ENCODE peak calls at places on chromosomes 3 and 15, in nine cellular contexts. One of them, this sample, is unnamed.

GRCh38 chr15:70251246-70251990 is 153.7 kb upstream of the TLE3 start:
- DNase-seq in esophagus muscularis mucosa: no peak
- DNase-seq in body of pancreas: no peak
- DNase-seq in HCT116: no peak
- DNase-seq in uterus: no peak
- DNase-seq in IMR-90: no peak
- DNase-seq in ovary: no peak
- DNase-seq in heart left ventricle: no peak
- DNase-seq in spleen: peak; percentile 69
- DNase-seq in this sample: no peak

GRCh38 chr15:98561169-98561941 is 87.0 kb upstream of the IGF1R start:
- DNase-seq in uterus: no peak
- DNase-seq in esophagus muscularis mucosa: no peak
- DNase-seq in spleen: no peak
- DNase-seq in body of pancreas: no peak
- DNase-seq in ovary: no peak
- DNase-seq in HCT116: no peak
- DNase-seq in heart left ventricle: no peak
- DNase-seq in IMR-90: no peak
- DNase-seq in this sample: no peak

GRCh38 chr3:144181062-144181461 is 209.4 kb downstream of the DIPK2A start:
- DNase-seq in heart left ventricle: no peak
- DNase-seq in body of pancreas: no peak
- DNase-seq in spleen: no peak
- DNase-seq in esophagus muscularis mucosa: no peak
- DNase-seq in IMR-90: no peak
- DNase-seq in uterus: no peak
- DNase-seq in ovary: no peak
- DNase-seq in HCT116: no peak
- DNase-seq in this sample: no peak

GRCh38 chr15:45612790-45613415 is 21.9 kb upstream of the SQOR start:
- DNase-seq in uterus: no peak
- DNase-seq in body of pancreas: no peak
- DNase-seq in IMR-90: peak; percentile 77
- DNase-seq in HCT116: no peak
- DNase-seq in esophagus muscularis mucosa: peak; percentile 14
- DNase-seq in heart left ventricle: no peak
- DNase-seq in spleen: no peak
- DNase-seq in ovary: no peak
- DNase-seq in this sample: no peak

GRCh38 chr15:39242345-39242744 is 338.5 kb upstream of the THBS1 start:
- DNase-seq in heart left ventricle: no peak
- DNase-seq in spleen: no peak
- DNase-seq in esophagus muscularis mucosa: no peak
- DNase-seq in IMR-90: peak; percentile 47
- DNase-seq in uterus: no peak
- DNase-seq in body of pancreas: peak; percentile 21
- DNase-seq in ovary: no peak
- DNase-seq in HCT116: no peak
- DNase-seq in this sample: no peak

GRCh38 chr3:27680517-27681246 is 41.4 kb downstream of the EOMES start:
- DNase-seq in heart left ventricle: no peak
- DNase-seq in esophagus muscularis mucosa: no peak
- DNase-seq in uterus: no peak
- DNase-seq in spleen: no peak
- DNase-seq in ovary: no peak
- DNase-seq in body of pancreas: no peak
- DNase-seq in IMR-90: no peak
- DNase-seq in HCT116: no peak
- DNase-seq in this sample: no peak

GRCh38 chr3:154130540-154130939 is 9.3 kb downstream of the ARHGEF26 start:
- DNase-seq in ovary: no peak
- DNase-seq in uterus: no peak
- DNase-seq in spleen: no peak
- DNase-seq in IMR-90: no peak
- DNase-seq in body of pancreas: no peak
- DNase-seq in HCT116: no peak
- DNase-seq in esophagus muscularis mucosa: no peak
- DNase-seq in heart left ventricle: no peak
- DNase-seq in this sample: no peak

GRCh38 chr3:43353923-43354670 is 67.8 kb downstream of the SNRK start:
- DNase-seq in uterus: no peak
- DNase-seq in IMR-90: no peak
- DNase-seq in spleen: no peak
- DNase-seq in body of pancreas: no peak
- DNase-seq in heart left ventricle: no peak
- DNase-seq in ovary: no peak
- DNase-seq in esophagus muscularis mucosa: peak; percentile 31
- DNase-seq in HCT116: no peak
- DNase-seq in this sample: no peak

GRCh38 chr3:127222163-127222562 is 29.2 kb downstream of the PRR23E start:
- DNase-seq in IMR-90: no peak
- DNase-seq in esophagus muscularis mucosa: peak; percentile 74
- DNase-seq in ovary: no peak
- DNase-seq in uterus: no peak
- DNase-seq in body of pancreas: no peak
- DNase-seq in HCT116: no peak
- DNase-seq in spleen: no peak
- DNase-seq in heart left ventricle: no peak
- DNase-seq in this sample: no peak

GRCh38 chr3:119120480-119120879 is 25.5 kb upstream of the TEX55 start:
- DNase-seq in heart left ventricle: no peak
- DNase-seq in HCT116: no peak
- DNase-seq in ovary: no peak
- DNase-seq in spleen: no peak
- DNase-seq in IMR-90: no peak
- DNase-seq in esophagus muscularis mucosa: no peak
- DNase-seq in uterus: no peak
- DNase-seq in body of pancreas: no peak
- DNase-seq in this sample: no peak

GRCh38 chr3:61669676-61670299 is 108.4 kb downstream of the PTPRG start:
- DNase-seq in ovary: no peak
- DNase-seq in spleen: no peak
- DNase-seq in HCT116: no peak
- DNase-seq in heart left ventricle: no peak
- DNase-seq in esophagus muscularis mucosa: no peak
- DNase-seq in body of pancreas: no peak
- DNase-seq in uterus: no peak
- DNase-seq in IMR-90: no peak
- DNase-seq in this sample: no peak

GRCh38 chr3:52998781-52999509 is 46.9 kb downstream of the SFMBT1 start:
- DNase-seq in uterus: no peak
- DNase-seq in heart left ventricle: peak; percentile 60
- DNase-seq in IMR-90: no peak
- DNase-seq in ovary: no peak
- DNase-seq in body of pancreas: no peak
- DNase-seq in spleen: no peak
- DNase-seq in esophagus muscularis mucosa: no peak
- DNase-seq in HCT116: peak; percentile 88
- DNase-seq in this sample: no peak

GRCh38 chr3:53776494-53777101 is 69.6 kb downstream of the CHDH start:
- DNase-seq in ovary: no peak
- DNase-seq in uterus: no peak
- DNase-seq in spleen: no peak
- DNase-seq in esophagus muscularis mucosa: no peak
- DNase-seq in heart left ventricle: no peak
- DNase-seq in HCT116: no peak
- DNase-seq in IMR-90: peak; percentile 8
- DNase-seq in body of pancreas: peak; percentile 23
- DNase-seq in this sample: no peak

GRCh38 chr3:55661141-55661540 is 174.0 kb upstream of the WNT5A start:
- DNase-seq in ovary: no peak
- DNase-seq in spleen: no peak
- DNase-seq in esophagus muscularis mucosa: no peak
- DNase-seq in HCT116: no peak
- DNase-seq in IMR-90: no peak
- DNase-seq in uterus: no peak
- DNase-seq in body of pancreas: no peak
- DNase-seq in heart left ventricle: no peak
- DNase-seq in this sample: no peak

GRCh38 chr3:125694761-125695294 is 99.5 kb upstream of the OSBPL11 start:
- DNase-seq in spleen: no peak
- DNase-seq in IMR-90: no peak
- DNase-seq in ovary: no peak
- DNase-seq in esophagus muscularis mucosa: no peak
- DNase-seq in heart left ventricle: no peak
- DNase-seq in body of pancreas: peak; percentile 34
- DNase-seq in uterus: no peak
- DNase-seq in HCT116: no peak
- DNase-seq in this sample: no peak

GRCh38 chr3:120450914-120451669 is at the start of gene FSTL1:
- DNase-seq in uterus: peak; percentile 79
- DNase-seq in body of pancreas: peak; percentile 8
- DNase-seq in heart left ventricle: peak; percentile 82
- DNase-seq in esophagus muscularis mucosa: no peak
- DNase-seq in IMR-90: peak; percentile 70
- DNase-seq in HCT116: no peak
- DNase-seq in ovary: peak; percentile 79
- DNase-seq in spleen: peak; percentile 75
- DNase-seq in this sample: no peak
- TF ChIP-seq POLR2A in uterus: peak; percentile 83
- TF ChIP-seq POLR2A in body of pancreas: peak; percentile 50
- TF ChIP-seq POLR2A in heart left ventricle: no peak
- TF ChIP-seq POLR2A in esophagus muscularis mucosa: peak; percentile 43
- TF ChIP-seq POLR2A in IMR-90: peak; percentile 93
- TF ChIP-seq POLR2A in HCT116: no peak
- TF ChIP-seq POLR2A in ovary: peak; percentile 65
- TF ChIP-seq POLR2A in spleen: no peak
- TF ChIP-seq POLR2A in this sample: no peak

DNA sequence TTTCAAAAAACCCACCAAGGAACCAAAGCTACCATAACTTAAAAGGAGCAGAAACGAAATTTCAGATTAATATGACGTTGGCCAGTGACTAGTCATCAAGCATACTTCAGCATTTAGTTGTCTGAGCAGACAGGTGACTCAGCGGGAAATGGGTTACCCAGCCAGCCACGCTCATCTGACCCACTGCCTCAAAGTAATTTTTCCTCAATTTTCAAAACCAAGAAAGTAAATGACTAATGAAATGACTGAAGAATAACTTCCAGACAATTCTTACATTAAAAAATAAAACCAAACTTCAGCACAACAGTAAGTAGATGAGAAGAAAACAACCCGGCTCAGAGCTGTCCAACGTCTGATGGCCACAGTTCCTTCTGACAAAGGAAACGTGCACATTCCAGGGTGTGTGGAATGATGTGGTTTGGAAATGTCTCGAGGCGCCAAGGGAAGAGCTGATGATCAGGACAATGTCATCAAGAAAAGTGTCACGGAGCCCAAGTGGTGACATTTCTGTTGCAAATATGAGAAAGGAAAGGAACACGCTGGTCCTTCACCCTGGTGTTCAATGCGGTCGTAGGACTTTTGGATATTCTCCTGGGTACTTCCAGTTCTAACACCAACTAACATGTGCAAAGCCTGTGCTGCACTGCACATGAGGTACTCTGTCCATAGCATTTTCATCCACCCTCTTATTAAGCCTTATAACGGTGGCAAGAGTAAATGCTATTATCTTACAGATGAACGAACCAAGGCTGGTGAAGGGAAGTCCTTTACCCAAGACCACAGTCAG is 79.1 kb downstream of the FOXP1 start:
- DNase-seq in body of pancreas: no peak
- DNase-seq in esophagus muscularis mucosa: no peak
- DNase-seq in spleen: no peak
- DNase-seq in uterus: no peak
- DNase-seq in ovary: no peak
- DNase-seq in IMR-90: peak; percentile 96
- DNase-seq in HCT116: peak; percentile 15
- DNase-seq in heart left ventricle: no peak
- DNase-seq in this sample: no peak
- H3K4me3 ChIP-seq in body of pancreas: no peak overlapping the region
- H3K4me3 ChIP-seq in esophagus muscularis mucosa: no peak overlapping the region
- H3K4me3 ChIP-seq in spleen: no peak overlapping the region
- H3K4me3 ChIP-seq in uterus: no peak overlapping the region
- H3K4me3 ChIP-seq in ovary: no peak overlapping the region
- H3K4me3 ChIP-seq in IMR-90: peak overlapping the region; percentile 40
- H3K4me3 ChIP-seq in HCT116: no peak overlapping the region
- H3K4me3 ChIP-seq in heart left ventricle: no peak overlapping the region
- H3K4me3 ChIP-seq in this sample: no peak overlapping the region

DNA sequence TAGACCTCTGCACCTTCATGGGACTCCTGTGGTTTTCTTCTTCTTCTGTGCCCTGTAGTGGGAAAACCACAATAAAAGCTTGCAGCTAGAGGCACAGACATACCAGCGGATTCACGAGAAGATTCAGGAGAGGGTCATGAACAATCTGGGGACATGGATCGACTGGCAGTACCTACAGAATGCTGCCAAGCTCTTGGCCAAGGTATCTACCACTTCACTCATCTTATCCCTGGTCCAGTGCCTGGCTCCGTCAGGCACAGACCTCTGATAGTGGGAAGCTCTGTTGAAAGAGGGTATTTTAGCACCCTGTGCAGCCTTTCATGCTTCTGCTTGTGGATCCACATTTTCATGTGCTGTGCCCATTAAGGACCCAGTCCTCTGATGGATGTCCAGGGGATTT is 9.7 kb upstream of the P4HTM start:
- DNase-seq in body of pancreas: no peak
- DNase-seq in esophagus muscularis mucosa: no peak
- DNase-seq in uterus: no peak
- DNase-seq in heart left ventricle: no peak
- DNase-seq in HCT116: no peak
- DNase-seq in ovary: no peak
- DNase-seq in spleen: no peak
- DNase-seq in IMR-90: no peak
- DNase-seq in this sample: no peak
- H3K4me1 ChIP-seq in body of pancreas: no peaks in the 10 kb centered on the region
- H3K4me1 ChIP-seq in esophagus muscularis mucosa: no peaks in the 10 kb centered on the region
- H3K4me1 ChIP-seq in uterus: no peaks in the 10 kb centered on the region
- H3K4me1 ChIP-seq in heart left ventricle: no peaks in the 10 kb centered on the region
- H3K4me1 ChIP-seq in HCT116: no peaks in the 10 kb centered on the region
- H3K4me1 ChIP-seq in ovary: no peaks in the 10 kb centered on the region
- H3K4me1 ChIP-seq in spleen: no peaks in the 10 kb centered on the region
- H3K4me1 ChIP-seq in IMR-90: no peaks in the 10 kb centered on the region
- H3K4me1 ChIP-seq in this sample: peaks cover 9% of the 10 kb centered on the region

GRCh38 chr3:169946336-169946735 is 20.3 kb upstream of the SEC62 start:
- DNase-seq in ovary: no peak
- DNase-seq in HCT116: no peak
- DNase-seq in esophagus muscularis mucosa: no peak
- DNase-seq in uterus: no peak
- DNase-seq in body of pancreas: no peak
- DNase-seq in spleen: no peak
- DNase-seq in heart left ventricle: no peak
- DNase-seq in IMR-90: no peak
- DNase-seq in this sample: no peak

GRCh38 chr3:169940486-169941181 is 26.0 kb upstream of the SEC62 start:
- DNase-seq in uterus: no peak
- DNase-seq in ovary: no peak
- DNase-seq in IMR-90: no peak
- DNase-seq in body of pancreas: no peak
- DNase-seq in esophagus muscularis mucosa: no peak
- DNase-seq in HCT116: no peak
- DNase-seq in spleen: no peak
- DNase-seq in heart left ventricle: no peak
- DNase-seq in this sample: no peak

GRCh38 chr3:169939751-169940150 is 26.9 kb upstream of the SEC62 start:
- DNase-seq in ovary: no peak
- DNase-seq in uterus: no peak
- DNase-seq in heart left ventricle: no peak
- DNase-seq in esophagus muscularis mucosa: no peak
- DNase-seq in spleen: no peak
- DNase-seq in IMR-90: no peak
- DNase-seq in HCT116: no peak
- DNase-seq in body of pancreas: no peak
- DNase-seq in this sample: no peak

GRCh38 chr3:169948559-169949371 is 17.8 kb upstream of the SEC62 start:
- DNase-seq in IMR-90: no peak
- DNase-seq in body of pancreas: no peak
- DNase-seq in spleen: no peak
- DNase-seq in ovary: no peak
- DNase-seq in heart left ventricle: no peak
- DNase-seq in HCT116: no peak
- DNase-seq in esophagus muscularis mucosa: no peak
- DNase-seq in uterus: no peak
- DNase-seq in this sample: no peak

GRCh38 chr3:169945313-169945712 is 21.3 kb upstream of the SEC62 start:
- DNase-seq in heart left ventricle: no peak
- DNase-seq in uterus: no peak
- DNase-seq in esophagus muscularis mucosa: no peak
- DNase-seq in IMR-90: no peak
- DNase-seq in ovary: no peak
- DNase-seq in body of pancreas: no peak
- DNase-seq in HCT116: no peak
- DNase-seq in spleen: peak; percentile 89
- DNase-seq in this sample: peak; percentile 4
- TF ChIP-seq POLR2A in heart left ventricle: no peak
- TF ChIP-seq POLR2A in uterus: no peak
- TF ChIP-seq POLR2A in esophagus muscularis mucosa: no peak
- TF ChIP-seq POLR2A in IMR-90: no peak
- TF ChIP-seq POLR2A in ovary: no peak
- TF ChIP-seq POLR2A in body of pancreas: no peak
- TF ChIP-seq POLR2A in HCT116: no peak
- TF ChIP-seq POLR2A in spleen: no peak
- TF ChIP-seq POLR2A in this sample: no peak

This sample was measured in esophagus squamous epithelium.